ENCODE peak calls at places on chromosomes 4 and X, in eight cellular contexts. One of them, this sample, is unnamed.

GRCh38 chrX:115378471-115378870 is 89.0 kb downstream of the LUZP4 start:
- DNase-seq in AG09309: peak; percentile 44
- DNase-seq in astrocyte of the spinal cord: peak; percentile 32
- DNase-seq in psoas muscle: no peak
- DNase-seq in K562: no peak
- DNase-seq in choroid plexus epithelial cell: peak; percentile 82
- DNase-seq in PC-9: no peak
- DNase-seq in small intestine: no peak
- DNase-seq in this sample: no peak

GRCh38 chr4:184705692-184706091 is 28.2 kb downstream of the CENPU start:
- DNase-seq in AG09309: no peak
- DNase-seq in astrocyte of the spinal cord: no peak
- DNase-seq in psoas muscle: no peak
- DNase-seq in K562: no peak
- DNase-seq in choroid plexus epithelial cell: no peak
- DNase-seq in PC-9: no peak
- DNase-seq in small intestine: no peak
- DNase-seq in this sample: no peak

GRCh38 chr4:112423591-112423990 is 92.4 kb downstream of the NEUROG2 start:
- DNase-seq in AG09309: no peak
- DNase-seq in astrocyte of the spinal cord: peak; percentile 4
- DNase-seq in psoas muscle: no peak
- DNase-seq in K562: no peak
- DNase-seq in choroid plexus epithelial cell: peak; percentile 8
- DNase-seq in PC-9: no peak
- DNase-seq in small intestine: no peak
- DNase-seq in this sample: no peak

GRCh38 chr4:41722171-41722570 is 26.4 kb downstream of the PHOX2B start:
- DNase-seq in AG09309: no peak
- DNase-seq in astrocyte of the spinal cord: no peak
- DNase-seq in psoas muscle: no peak
- DNase-seq in K562: no peak
- DNase-seq in choroid plexus epithelial cell: peak; percentile 31
- DNase-seq in PC-9: no peak
- DNase-seq in small intestine: no peak
- DNase-seq in this sample: no peak

GRCh38 chr4:53010320-53010719 is 148.2 kb downstream of the RASL11B start:
- DNase-seq in AG09309: no peak
- DNase-seq in astrocyte of the spinal cord: peak; percentile 63
- DNase-seq in psoas muscle: peak; percentile 23
- DNase-seq in K562: no peak
- DNase-seq in choroid plexus epithelial cell: peak; percentile 90
- DNase-seq in PC-9: no peak
- DNase-seq in small intestine: no peak
- DNase-seq in this sample: no peak

GRCh38 chrX:12949927-12950656 is 24.8 kb upstream of the TMSB4X start:
- DNase-seq in AG09309: peak; percentile 84
- DNase-seq in astrocyte of the spinal cord: peak; percentile 84
- DNase-seq in psoas muscle: peak; percentile 69
- DNase-seq in K562: peak; percentile 62
- DNase-seq in choroid plexus epithelial cell: peak; percentile 93
- DNase-seq in PC-9: peak; percentile 64
- DNase-seq in small intestine: peak; percentile 87
- DNase-seq in this sample: no peak

GRCh38 chr4:53987761-53988171 is 76.6 kb downstream of the CHIC2 start:
- DNase-seq in AG09309: peak; percentile 38
- DNase-seq in astrocyte of the spinal cord: peak; percentile 63
- DNase-seq in psoas muscle: no peak
- DNase-seq in K562: no peak
- DNase-seq in choroid plexus epithelial cell: peak; percentile 64
- DNase-seq in PC-9: no peak
- DNase-seq in small intestine: peak; percentile 24
- DNase-seq in this sample: no peak

GRCh38 chr4:153115322-153116100 is 88.7 kb upstream of the TRIM2 start:
- DNase-seq in AG09309: peak; percentile 46
- DNase-seq in astrocyte of the spinal cord: peak; percentile 82
- DNase-seq in psoas muscle: no peak
- DNase-seq in K562: no peak
- DNase-seq in choroid plexus epithelial cell: peak; percentile 77
- DNase-seq in PC-9: peak; percentile 45
- DNase-seq in small intestine: peak; percentile 63
- DNase-seq in this sample: no peak

GRCh38 chr4:26307027-26307426 is 13.8 kb upstream of the RBPJ start:
- DNase-seq in AG09309: no peak
- DNase-seq in astrocyte of the spinal cord: no peak
- DNase-seq in psoas muscle: no peak
- DNase-seq in K562: no peak
- DNase-seq in choroid plexus epithelial cell: no peak
- DNase-seq in PC-9: no peak
- DNase-seq in small intestine: no peak
- DNase-seq in this sample: no peak

GRCh38 chr4:54516556-54517215 is 141.1 kb upstream of the KIT start:
- DNase-seq in AG09309: no peak
- DNase-seq in astrocyte of the spinal cord: no peak
- DNase-seq in psoas muscle: no peak
- DNase-seq in K562: no peak
- DNase-seq in choroid plexus epithelial cell: no peak
- DNase-seq in PC-9: no peak
- DNase-seq in small intestine: no peak
- DNase-seq in this sample: no peak

GRCh38 chr4:112593438-112594133 is 43.1 kb downstream of the ZGRF1 start:
- DNase-seq in AG09309: no peak
- DNase-seq in astrocyte of the spinal cord: no peak
- DNase-seq in psoas muscle: no peak
- DNase-seq in K562: no peak
- DNase-seq in choroid plexus epithelial cell: no peak
- DNase-seq in PC-9: no peak
- DNase-seq in small intestine: no peak
- DNase-seq in this sample: no peak

GRCh38 chrX:112888916-112889315 is 48.3 kb upstream of the AMOT start:
- DNase-seq in AG09309: no peak
- DNase-seq in astrocyte of the spinal cord: no peak
- DNase-seq in psoas muscle: no peak
- DNase-seq in K562: no peak
- DNase-seq in choroid plexus epithelial cell: no peak
- DNase-seq in PC-9: no peak
- DNase-seq in small intestine: no peak
- DNase-seq in this sample: no peak

GRCh38 chr4:36285784-36286480 is 4.5 kb downstream of the DTHD1 start:
- DNase-seq in AG09309: no peak
- DNase-seq in astrocyte of the spinal cord: no peak
- DNase-seq in psoas muscle: no peak
- DNase-seq in K562: no peak
- DNase-seq in choroid plexus epithelial cell: no peak
- DNase-seq in PC-9: no peak
- DNase-seq in small intestine: peak; percentile 84
- DNase-seq in this sample: no peak

GRCh38 chrX:12946838-12947544 is 27.9 kb upstream of the TMSB4X start:
- DNase-seq in AG09309: peak; percentile 35
- DNase-seq in astrocyte of the spinal cord: peak; percentile 85
- DNase-seq in psoas muscle: peak; percentile 34
- DNase-seq in K562: peak; percentile 71
- DNase-seq in choroid plexus epithelial cell: peak; percentile 91
- DNase-seq in PC-9: peak; percentile 87
- DNase-seq in small intestine: peak; percentile 70
- DNase-seq in this sample: peak; percentile 63

GRCh38 chrX:12894074-12894691 is 12.2 kb upstream of the TLR8 start:
- DNase-seq in AG09309: no peak
- DNase-seq in astrocyte of the spinal cord: peak; percentile 29
- DNase-seq in psoas muscle: peak; percentile 16
- DNase-seq in K562: peak; percentile 25
- DNase-seq in choroid plexus epithelial cell: peak; percentile 53
- DNase-seq in PC-9: peak; percentile 10
- DNase-seq in small intestine: peak; percentile 27
- DNase-seq in this sample: peak; percentile 59

GRCh38 chr4:123529278-123529568 is 132.6 kb downstream of the SPRY1 start:
- DNase-seq in AG09309: no peak
- DNase-seq in astrocyte of the spinal cord: no peak
- DNase-seq in psoas muscle: no peak
- DNase-seq in K562: no peak
- DNase-seq in choroid plexus epithelial cell: no peak
- DNase-seq in PC-9: no peak
- DNase-seq in small intestine: no peak
- DNase-seq in this sample: no peak

DNA sequence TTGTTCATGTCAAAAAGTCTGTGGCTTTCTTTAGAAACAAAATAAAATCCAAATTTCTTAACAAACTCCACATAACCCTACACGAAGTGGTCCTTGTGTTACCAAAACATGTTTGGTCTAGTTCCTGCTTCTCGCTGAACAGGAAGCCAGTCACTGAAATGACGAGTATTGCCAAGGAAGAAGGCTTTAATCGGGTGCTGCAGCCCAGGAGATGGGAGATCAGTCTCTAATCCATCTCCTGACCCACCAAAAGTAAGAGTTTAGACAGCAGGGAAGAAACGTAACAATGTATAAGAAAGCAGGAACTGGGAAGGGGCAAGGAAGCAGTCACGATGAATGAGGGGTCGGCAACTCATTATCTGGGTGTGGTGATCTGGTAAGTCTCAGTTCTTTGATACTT is 144.6 kb upstream of the MAP9 start:
- DNase-seq in AG09309: no peak
- DNase-seq in astrocyte of the spinal cord: no peak
- DNase-seq in psoas muscle: no peak
- DNase-seq in K562: no peak
- DNase-seq in choroid plexus epithelial cell: no peak
- DNase-seq in PC-9: no peak
- DNase-seq in small intestine: no peak
- DNase-seq in this sample: no peak
- H3K4me3 ChIP-seq in AG09309: no peak overlapping the region
- H3K4me3 ChIP-seq in astrocyte of the spinal cord: no peak overlapping the region
- H3K4me3 ChIP-seq in psoas muscle: no peak overlapping the region
- H3K4me3 ChIP-seq in K562: no peak overlapping the region
- H3K4me3 ChIP-seq in choroid plexus epithelial cell: no peak overlapping the region
- H3K4me3 ChIP-seq in PC-9: no peak overlapping the region
- H3K4me3 ChIP-seq in small intestine: no peak overlapping the region
- H3K4me3 ChIP-seq in this sample: no peak overlapping the region

GRCh38 chr4:177320721-177321120 is 11.0 kb downstream of the NEIL3 start:
- DNase-seq in AG09309: no peak
- DNase-seq in astrocyte of the spinal cord: no peak
- DNase-seq in psoas muscle: no peak
- DNase-seq in K562: no peak
- DNase-seq in choroid plexus epithelial cell: no peak
- DNase-seq in PC-9: no peak
- DNase-seq in small intestine: no peak
- DNase-seq in this sample: no peak

GRCh38 chr4:177321647-177322046 is 12.0 kb downstream of the NEIL3 start:
- DNase-seq in AG09309: no peak
- DNase-seq in astrocyte of the spinal cord: no peak
- DNase-seq in psoas muscle: no peak
- DNase-seq in K562: no peak
- DNase-seq in choroid plexus epithelial cell: no peak
- DNase-seq in PC-9: no peak
- DNase-seq in small intestine: no peak
- DNase-seq in this sample: no peak

GRCh38 chr4:177313263-177313662 is 3.6 kb downstream of the NEIL3 start:
- DNase-seq in AG09309: peak; percentile 3
- DNase-seq in astrocyte of the spinal cord: no peak
- DNase-seq in psoas muscle: no peak
- DNase-seq in K562: no peak
- DNase-seq in choroid plexus epithelial cell: peak; percentile 49
- DNase-seq in PC-9: no peak
- DNase-seq in small intestine: no peak
- DNase-seq in this sample: no peak

GRCh38 chr4:177315767-177316490 is 6.3 kb downstream of the NEIL3 start:
- DNase-seq in AG09309: no peak
- DNase-seq in astrocyte of the spinal cord: no peak
- DNase-seq in psoas muscle: no peak
- DNase-seq in K562: no peak
- DNase-seq in choroid plexus epithelial cell: no peak
- DNase-seq in PC-9: no peak
- DNase-seq in small intestine: peak; percentile 34
- DNase-seq in this sample: no peak
- H3K4me3 ChIP-seq in AG09309: no peak overlapping the region
- H3K4me3 ChIP-seq in astrocyte of the spinal cord: no peak overlapping the region
- H3K4me3 ChIP-seq in psoas muscle: no peak overlapping the region
- H3K4me3 ChIP-seq in K562: no peak overlapping the region
- H3K4me3 ChIP-seq in choroid plexus epithelial cell: no peak overlapping the region
- H3K4me3 ChIP-seq in PC-9: no peak overlapping the region
- H3K4me3 ChIP-seq in small intestine: no peak overlapping the region
- H3K4me3 ChIP-seq in this sample: no peak overlapping the region

GRCh38 chrX:72080150-72080549 is 51.6 kb downstream of the RTL5 start:
- DNase-seq in AG09309: no peak
- DNase-seq in astrocyte of the spinal cord: no peak
- DNase-seq in psoas muscle: no peak
- DNase-seq in K562: no peak
- DNase-seq in choroid plexus epithelial cell: no peak
- DNase-seq in PC-9: no peak
- DNase-seq in small intestine: no peak
- DNase-seq in this sample: no peak

GRCh38 chrX:72083291-72083690 is 48.4 kb downstream of the RTL5 start:
- DNase-seq in AG09309: no peak
- DNase-seq in astrocyte of the spinal cord: no peak
- DNase-seq in psoas muscle: no peak
- DNase-seq in K562: no peak
- DNase-seq in choroid plexus epithelial cell: no peak
- DNase-seq in PC-9: no peak
- DNase-seq in small intestine: no peak
- DNase-seq in this sample: no peak

GRCh38 chrX:72080800-72081199 is 50.9 kb downstream of the RTL5 start:
- DNase-seq in AG09309: no peak
- DNase-seq in astrocyte of the spinal cord: no peak
- DNase-seq in psoas muscle: no peak
- DNase-seq in K562: no peak
- DNase-seq in choroid plexus epithelial cell: no peak
- DNase-seq in PC-9: no peak
- DNase-seq in small intestine: no peak
- DNase-seq in this sample: peak; percentile 40

GRCh38 chrX:72079607-72080006 is 52.1 kb downstream of the RTL5 start:
- DNase-seq in AG09309: no peak
- DNase-seq in astrocyte of the spinal cord: peak; percentile 18
- DNase-seq in psoas muscle: peak; percentile 31
- DNase-seq in K562: no peak
- DNase-seq in choroid plexus epithelial cell: no peak
- DNase-seq in PC-9: no peak
- DNase-seq in small intestine: no peak
- DNase-seq in this sample: peak; percentile 26

GRCh38 chrX:72081605-72082320 is 50.0 kb downstream of the RTL5 start:
- DNase-seq in AG09309: no peak
- DNase-seq in astrocyte of the spinal cord: no peak
- DNase-seq in psoas muscle: no peak
- DNase-seq in K562: no peak
- DNase-seq in choroid plexus epithelial cell: no peak
- DNase-seq in PC-9: no peak
- DNase-seq in small intestine: no peak
- DNase-seq in this sample: peak; percentile 50
- H3K4me3 ChIP-seq in AG09309: no peak overlapping the region
- H3K4me3 ChIP-seq in astrocyte of the spinal cord: no peak overlapping the region
- H3K4me3 ChIP-seq in psoas muscle: peak overlapping the region; percentile 24
- H3K4me3 ChIP-seq in K562: no peak overlapping the region
- H3K4me3 ChIP-seq in choroid plexus epithelial cell: no peak overlapping the region
- H3K4me3 ChIP-seq in PC-9: no peak overlapping the region
- H3K4me3 ChIP-seq in small intestine: no peak overlapping the region
- H3K4me3 ChIP-seq in this sample: peak overlapping the region; percentile 27

GRCh38 chr4:173038192-173038896 is 130.3 kb upstream of the GALNT7 start:
- DNase-seq in AG09309: no peak
- DNase-seq in astrocyte of the spinal cord: no peak
- DNase-seq in psoas muscle: no peak
- DNase-seq in K562: no peak
- DNase-seq in choroid plexus epithelial cell: no peak
- DNase-seq in PC-9: no peak
- DNase-seq in small intestine: peak; percentile 32
- DNase-seq in this sample: no peak
- H3K4me3 ChIP-seq in AG09309: no peak overlapping the region
- H3K4me3 ChIP-seq in astrocyte of the spinal cord: no peak overlapping the region
- H3K4me3 ChIP-seq in psoas muscle: no peak overlapping the region
- H3K4me3 ChIP-seq in K562: no peak overlapping the region
- H3K4me3 ChIP-seq in choroid plexus epithelial cell: no peak overlapping the region
- H3K4me3 ChIP-seq in PC-9: no peak overlapping the region
- H3K4me3 ChIP-seq in small intestine: no peak overlapping the region
- H3K4me3 ChIP-seq in this sample: no peak overlapping the region

GRCh38 chr4:15239866-15240265 is 188.0 kb upstream of the C1QTNF7 start:
- DNase-seq in AG09309: no peak
- DNase-seq in astrocyte of the spinal cord: peak; percentile 50
- DNase-seq in psoas muscle: no peak
- DNase-seq in K562: no peak
- DNase-seq in choroid plexus epithelial cell: peak; percentile 42
- DNase-seq in PC-9: no peak
- DNase-seq in small intestine: no peak
- DNase-seq in this sample: no peak
- H3K4me3 ChIP-seq in AG09309: no peak overlapping the region
- H3K4me3 ChIP-seq in astrocyte of the spinal cord: no peak overlapping the region
- H3K4me3 ChIP-seq in psoas muscle: no peak overlapping the region
- H3K4me3 ChIP-seq in K562: no peak overlapping the region
- H3K4me3 ChIP-seq in choroid plexus epithelial cell: no peak overlapping the region
- H3K4me3 ChIP-seq in PC-9: no peak overlapping the region
- H3K4me3 ChIP-seq in small intestine: no peak overlapping the region
- H3K4me3 ChIP-seq in this sample: no peak overlapping the region

This sample was measured in BE2C.